ENCODE peak calls at places on chromosomes 1 and 21, in seven cellular contexts. D is ELR; V is KBM-7; F is brain microvascular endothelial cell; Q is activated CD4-positive, CD25-positive, alpha-beta regulatory T cell treated with anti-CD3 and anti-CD28 coated beads, Interleukin-2, amount 50 U/mL, for 72 hours; I is astrocyte; W is hypothalamus. G is an unnamed sample.

GRCh38 chr21:21806711-21807597 is 808.7 kb downstream of the NCAM2 start:
- DNase-seq in D (peak), V (no peak), F (no peak), Q (no peak), I (no peak), W (no peak), G (no peak)

GRCh38 chr1:101128851-101129250 is 103.3 kb upstream of the DPH5 start:
- DNase-seq in D (no peak), V (no peak), F (no peak), Q (no peak), I (no peak), W (no peak), G (peak)

GRCh38 chr1:111442457-111442856 is 6.6 kb downstream of the WDR77 start:
- DNase-seq in D (no peak), V (no peak), F (no peak), Q (no peak), I (no peak), W (no peak), G (no peak)

GRCh38 chr1:21818661-21819060 is 6.6 kb downstream of the LDLRAD2 start:
- DNase-seq in D (peak), V (peak), F (no peak), Q (peak), I (no peak), W (no peak), G (no peak)

GRCh38 chr1:241593186-241593585 is 47.0 kb downstream of the CHML start:
- DNase-seq in D (peak), V (no peak), F (no peak), Q (no peak), I (no peak), W (no peak), G (no peak)

GRCh38 chr1:215475719-215476525 is 91.2 kb upstream of the KCTD3 start:
- DNase-seq in D (peak), V (no peak), F (no peak), Q (no peak), I (peak), W (no peak), G (peak)

GRCh38 chr1:157831968-157832626 is 9.5 kb downstream of the CD5L start:
- DNase-seq in D (no peak), V (no peak), F (no peak), Q (no peak), I (no peak), W (no peak), G (no peak)

GRCh38 chr1:33468011-33468410 is 4.4 kb upstream of the ZSCAN20 start:
- DNase-seq in D (no peak), V (no peak), F (no peak), Q (no peak), I (no peak), W (no peak), G (no peak)

GRCh38 chr1:185556551-185556950 is 177.6 kb upstream of the HMCN1 start:
- DNase-seq in D (no peak), V (no peak), F (no peak), Q (no peak), I (no peak), W (no peak), G (no peak)

GRCh38 chr1:221122501-221122900 is 243.3 kb downstream of the HLX start:
- DNase-seq in D (no peak), V (no peak), F (no peak), Q (no peak), I (no peak), W (no peak), G (no peak)

GRCh38 chr1:15956150-15956549 is 19.8 kb downstream of the ZBTB17 start:
- DNase-seq in D (peak), V (no peak), F (no peak), Q (no peak), I (peak), W (no peak), G (no peak)

GRCh38 chr1:205069371-205070125 is 14.7 kb downstream of the TMEM81 start:
- DNase-seq in D (no peak), V (no peak), F (no peak), Q (no peak), I (no peak), W (no peak), G (no peak)

GRCh38 chr1:89809556-89809955 is 11.3 kb upstream of the LRRC8D start:
- DNase-seq in D (peak), V (no peak), F (no peak), Q (no peak), I (peak), W (no peak), G (peak)

GRCh38 chr21:39489380-39489924 is 37.7 kb downstream of the SH3BGR start:
- DNase-seq in D (no peak), V (no peak), F (no peak), Q (no peak), I (no peak), W (no peak), G (no peak)

GRCh38 chr1:10904396-10905358 is 107.8 kb upstream of the TARDBP start:
- DNase-seq in D (no peak), V (no peak), F (no peak), Q (no peak), I (no peak), W (no peak), G (no peak)

GRCh38 chr1:157117527-157118057 is 18.0 kb upstream of the ETV3L start:
- DNase-seq in D (no peak), V (no peak), F (no peak), Q (no peak), I (no peak), W (no peak), G (no peak)

GRCh38 chr1:214632091-214632490 is 29.1 kb downstream of the CENPF start:
- DNase-seq in D (no peak), V (no peak), F (no peak), Q (no peak), I (no peak), W (no peak), G (no peak)

GRCh38 chr1:10155087-10155712 is 55.2 kb upstream of the KIF1B start:
- DNase-seq in D (no peak), V (no peak), F (no peak), Q (no peak), I (no peak), W (no peak), G (no peak)

GRCh38 chr1:76433528-76433927 is 359.0 kb downstream of the ST6GALNAC3 start:
- DNase-seq in D (peak), V (no peak), F (peak), Q (no peak), I (peak), W (no peak), G (no peak)

GRCh38 chr1:20404466-20404865 is 81.5 kb downstream of the CAMK2N1 start:
- DNase-seq in D (no peak), V (no peak), F (no peak), Q (peak), I (no peak), W (no peak), G (no peak)

G was measured in NCI-H226.